ENCODE peak calls at places on chromosomes 7 and 10, in four cellular contexts. One of them, this sample, is unnamed.

GRCh38 chr7:48101352-48101751 is 12.3 kb downstream of the UPP1 start:
- DNase-seq in H1: peak
- DNase-seq in GM12892: no peak
- DNase-seq in K562: no peak
- DNase-seq in this sample: no peak

GRCh38 chr7:73519867-73520672 is 2.0 kb downstream of the BAZ1B start:
- DNase-seq in H1: no peak
- DNase-seq in GM12892: no peak
- DNase-seq in K562: peak
- DNase-seq in this sample: no peak

GRCh38 chr10:88082806-88083596 is 219.6 kb downstream of the PTEN start:
- DNase-seq in H1: no peak
- DNase-seq in GM12892: no peak
- DNase-seq in K562: no peak
- DNase-seq in this sample: no peak

GRCh38 chr7:120973849-120974248 is 14.7 kb upstream of the CPED1 start:
- DNase-seq in H1: no peak
- DNase-seq in GM12892: no peak
- DNase-seq in K562: no peak
- DNase-seq in this sample: no peak

GRCh38 chr10:119516381-119517234 is 25.9 kb downstream of the RGS10 start:
- DNase-seq in H1: no peak
- DNase-seq in GM12892: peak
- DNase-seq in K562: peak
- DNase-seq in this sample: peak

GRCh38 chr7:55245271-55245723 is 119.8 kb upstream of the LANCL2 start:
- DNase-seq in H1: no peak
- DNase-seq in GM12892: no peak
- DNase-seq in K562: no peak
- DNase-seq in this sample: no peak

GRCh38 chr10:69412232-69412631 is 4.5 kb downstream of the TACR2 start:
- DNase-seq in H1: no peak
- DNase-seq in GM12892: no peak
- DNase-seq in K562: no peak
- DNase-seq in this sample: no peak

GRCh38 chr7:4748267-4748666 is 27.2 kb upstream of the AP5Z1 start:
- DNase-seq in H1: no peak
- DNase-seq in GM12892: no peak
- DNase-seq in K562: no peak
- DNase-seq in this sample: no peak

GRCh38 chr7:25726180-25726579 is 425.8 kb upstream of the NFE2L3 start:
- DNase-seq in H1: peak
- DNase-seq in GM12892: no peak
- DNase-seq in K562: peak
- DNase-seq in this sample: no peak

GRCh38 chr10:11170993-11171416 is 153.3 kb downstream of the CELF2 start:
- DNase-seq in H1: peak
- DNase-seq in GM12892: no peak
- DNase-seq in K562: no peak
- DNase-seq in this sample: no peak

GRCh38 chr7:84022686-84023308 is 171.8 kb downstream of the SEMA3A start:
- DNase-seq in H1: no peak
- DNase-seq in GM12892: no peak
- DNase-seq in K562: no peak
- DNase-seq in this sample: no peak

GRCh38 chr7:102912742-102913141 is at the start of gene LRRC17:
- DNase-seq in H1: no peak
- DNase-seq in GM12892: no peak
- DNase-seq in K562: no peak
- DNase-seq in this sample: no peak

GRCh38 chr7:124720195-124720594 is 45.4 kb downstream of the GPR37 start:
- DNase-seq in H1: no peak
- DNase-seq in GM12892: no peak
- DNase-seq in K562: no peak
- DNase-seq in this sample: no peak

GRCh38 chr7:1537631-1538412 is 7.3 kb downstream of the MAFK start:
- DNase-seq in H1: peak
- DNase-seq in GM12892: no peak
- DNase-seq in K562: peak
- DNase-seq in this sample: no peak

GRCh38 chr7:144818516-144818915 is 17.3 kb downstream of the TPK1 start:
- DNase-seq in H1: no peak
- DNase-seq in GM12892: no peak
- DNase-seq in K562: no peak
- DNase-seq in this sample: no peak

GRCh38 chr10:118873080-118873737 is 118.4 kb upstream of the CACUL1 start:
- DNase-seq in H1: no peak
- DNase-seq in GM12892: no peak
- DNase-seq in K562: no peak
- DNase-seq in this sample: no peak

GRCh38 chr7:38744746-38745145 is 113.6 kb upstream of the AMPH start:
- DNase-seq in H1: no peak
- DNase-seq in GM12892: no peak
- DNase-seq in K562: no peak
- DNase-seq in this sample: no peak

GRCh38 chr10:114876602-114877300 is 55.2 kb downstream of the FHIP2A start:
- DNase-seq in H1: peak
- DNase-seq in GM12892: peak
- DNase-seq in K562: peak
- DNase-seq in this sample: peak

GRCh38 chr10:95221124-95221523 is 27.1 kb downstream of the ACSM6 start:
- DNase-seq in H1: no peak
- DNase-seq in GM12892: no peak
- DNase-seq in K562: no peak
- DNase-seq in this sample: no peak

GRCh38 chr10:86366902-86367338 is 325 bp upstream of the GRID1 start:
- DNase-seq in H1: no peak
- DNase-seq in GM12892: peak
- DNase-seq in K562: no peak
- DNase-seq in this sample: no peak

GRCh38 chr7:69994907-69995542 is 396.8 kb downstream of the AUTS2 start:
- DNase-seq in H1: no peak
- DNase-seq in GM12892: no peak
- DNase-seq in K562: no peak
- DNase-seq in this sample: no peak

GRCh38 chr10:101467286-101467770 is 113.4 kb downstream of the BTRC start:
- DNase-seq in H1: no peak
- DNase-seq in GM12892: peak
- DNase-seq in K562: peak
- DNase-seq in this sample: peak

GRCh38 chr10:86104611-86105145 is 261.9 kb downstream of the GRID1 start:
- DNase-seq in H1: no peak
- DNase-seq in GM12892: no peak
- DNase-seq in K562: no peak
- DNase-seq in this sample: no peak

GRCh38 chr10:111756541-111757061 is 427.0 kb downstream of the GPAM start:
- DNase-seq in H1: peak
- DNase-seq in GM12892: no peak
- DNase-seq in K562: no peak
- DNase-seq in this sample: no peak

GRCh38 chr7:73904219-73905136 is 43.5 kb downstream of the TMEM270 start:
- DNase-seq in H1: no peak
- DNase-seq in GM12892: no peak
- DNase-seq in K562: no peak
- DNase-seq in this sample: no peak

GRCh38 chr7:73705551-73705920 is 13.9 kb downstream of the STX1A start:
- DNase-seq in H1: no peak
- DNase-seq in GM12892: no peak
- DNase-seq in K562: no peak
- DNase-seq in this sample: no peak

GRCh38 chr10:43946445-43946844 is 297.8 kb upstream of the ZNF32 start:
- DNase-seq in H1: no peak
- DNase-seq in GM12892: no peak
- DNase-seq in K562: no peak
- DNase-seq in this sample: no peak

GRCh38 chr10:44198780-44199097 is 186.2 kb downstream of the CXCL12 start:
- DNase-seq in H1: no peak
- DNase-seq in GM12892: no peak
- DNase-seq in K562: no peak
- DNase-seq in this sample: no peak

GRCh38 chr10:17910144-17910789 is 41.5 kb upstream of the SLC39A12 start:
- DNase-seq in H1: peak
- DNase-seq in GM12892: no peak
- DNase-seq in K562: peak
- DNase-seq in this sample: no peak

GRCh38 chr10:35336921-35337741 is 822 bp downstream of the CCNY start:
- DNase-seq in H1: peak
- DNase-seq in GM12892: no peak
- DNase-seq in K562: peak
- DNase-seq in this sample: no peak

GRCh38 chr7:99672571-99672970 is 7.2 kb downstream of the CYP3A5 start:
- DNase-seq in H1: no peak
- DNase-seq in GM12892: no peak
- DNase-seq in K562: no peak
- DNase-seq in this sample: no peak
- TF ChIP-seq POLR2A in H1: no peak
- TF ChIP-seq POLR2A in GM12892: no peak
- TF ChIP-seq POLR2A in K562: no peak
- TF ChIP-seq POLR2A in this sample: no peak

DNA sequence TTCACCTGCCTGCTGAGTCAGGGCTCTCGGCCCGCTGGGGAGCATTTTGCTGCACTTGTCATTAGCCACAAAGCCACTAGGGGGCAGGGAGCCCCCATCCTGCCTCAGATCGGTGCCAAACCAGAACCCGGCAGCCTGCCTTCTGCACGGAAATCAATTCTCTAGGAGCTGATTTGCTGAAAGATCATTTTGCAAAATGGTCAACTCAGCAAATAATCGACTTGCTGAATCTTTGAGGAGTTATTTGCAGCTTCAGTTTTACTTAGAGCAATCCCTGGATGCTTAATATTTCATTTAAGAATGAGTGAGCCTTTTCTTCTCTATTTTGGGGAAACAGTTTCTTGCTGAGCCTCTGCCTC is 1.7 kb upstream of the GIMAP8 start:
- DNase-seq in H1: peak
- DNase-seq in GM12892: peak
- DNase-seq in K562: peak
- DNase-seq in this sample: peak
- TF ChIP-seq TAF1 in H1: no peak
- TF ChIP-seq TAF1 in GM12892: no peak
- TF ChIP-seq TAF1 in K562: no peak
- TF ChIP-seq TAF1 in this sample: no peak

GRCh38 chr10:103350522-103351260 is at the start of gene PCGF6:
- DNase-seq in H1: peak
- DNase-seq in GM12892: peak
- DNase-seq in K562: peak
- DNase-seq in this sample: peak
- TF ChIP-seq POLR2AphosphoS5 in H1: peak
- TF ChIP-seq POLR2AphosphoS5 in GM12892: peak
- TF ChIP-seq POLR2AphosphoS5 in K562: peak
- TF ChIP-seq POLR2AphosphoS5 in this sample: no peak

GRCh38 chr10:80453715-80454525 is at the start of gene TSPAN14:
- DNase-seq in H1: peak
- DNase-seq in GM12892: peak
- DNase-seq in K562: peak
- DNase-seq in this sample: peak
- TF ChIP-seq POLR2A in H1: no peak
- TF ChIP-seq POLR2A in GM12892: no peak
- TF ChIP-seq POLR2A in K562: peak
- TF ChIP-seq POLR2A in this sample: no peak

DNA sequence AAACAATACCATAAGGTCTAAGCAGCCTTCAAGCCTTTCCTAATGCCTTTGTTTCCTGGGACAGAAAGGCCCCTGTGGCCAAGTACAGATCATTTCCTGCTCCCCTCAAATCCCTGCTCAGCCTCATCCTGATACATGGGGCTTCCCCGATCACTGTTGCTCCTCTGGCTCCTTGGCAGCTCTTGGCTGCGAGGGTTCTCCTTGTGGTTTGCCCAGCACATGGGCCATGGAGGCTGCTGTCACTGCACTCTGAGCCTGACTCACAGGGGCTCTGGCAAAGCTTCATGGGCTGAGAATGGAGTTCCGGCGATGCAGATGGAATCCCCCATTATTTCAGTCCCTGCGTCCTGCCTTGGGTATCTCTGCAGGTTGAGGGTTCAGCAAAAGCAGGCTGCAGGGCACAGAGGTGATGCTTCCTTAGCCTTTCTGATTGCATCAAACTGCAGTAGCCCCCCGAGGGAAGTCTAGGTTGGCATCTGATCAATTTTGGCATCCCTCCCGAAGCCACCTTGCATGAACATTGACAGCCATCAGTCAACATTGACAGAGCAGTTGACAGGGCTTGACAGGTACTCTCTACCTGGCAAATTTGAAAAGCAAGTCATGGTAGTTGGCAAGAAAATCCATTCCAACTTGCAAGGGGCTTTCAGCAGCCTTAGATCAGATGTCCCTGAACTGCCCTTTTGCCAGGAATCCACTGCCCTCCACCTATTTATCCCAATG is 168.6 kb downstream of the GFRA1 start:
- DNase-seq in H1: no peak
- DNase-seq in GM12892: no peak
- DNase-seq in K562: no peak
- DNase-seq in this sample: no peak
- TF ChIP-seq TAF1 in H1: no peak
- TF ChIP-seq TAF1 in GM12892: no peak
- TF ChIP-seq TAF1 in K562: no peak
- TF ChIP-seq TAF1 in this sample: no peak